ENCODE peak calls at places on chromosomes 5 and 9, in seven cellular contexts. One of them, this sample, is unnamed.

GRCh38 chr9:106772523-106773290 is 90.3 kb upstream of the ZNF462 start:
- DNase-seq in pons: no peak
- DNase-seq in activated T-cell treated with anti-CD3 and anti-CD28 coated beads, Interleukin-2, amount 50 U/mL, for 72 hours: no peak
- DNase-seq in lower lobe of right lung: no peak
- DNase-seq in GM12878: no peak
- DNase-seq in astrocyte: no peak
- DNase-seq in DMS153: no peak
- DNase-seq in this sample: no peak

GRCh38 chr9:127163409-127163808 is 41.0 kb upstream of the ANGPTL2 start:
- DNase-seq in pons: no peak
- DNase-seq in activated T-cell treated with anti-CD3 and anti-CD28 coated beads, Interleukin-2, amount 50 U/mL, for 72 hours: no peak
- DNase-seq in lower lobe of right lung: no peak
- DNase-seq in GM12878: peak
- DNase-seq in astrocyte: peak
- DNase-seq in DMS153: no peak
- DNase-seq in this sample: no peak

GRCh38 chr9:88782931-88783451 is 208.3 kb upstream of the S1PR3 start:
- DNase-seq in pons: no peak
- DNase-seq in activated T-cell treated with anti-CD3 and anti-CD28 coated beads, Interleukin-2, amount 50 U/mL, for 72 hours: no peak
- DNase-seq in lower lobe of right lung: no peak
- DNase-seq in GM12878: no peak
- DNase-seq in astrocyte: peak
- DNase-seq in DMS153: no peak
- DNase-seq in this sample: no peak

GRCh38 chr9:70412678-70413426 is 1.6 kb downstream of the KLF9 start:
- DNase-seq in pons: peak
- DNase-seq in activated T-cell treated with anti-CD3 and anti-CD28 coated beads, Interleukin-2, amount 50 U/mL, for 72 hours: peak
- DNase-seq in lower lobe of right lung: peak
- DNase-seq in GM12878: no peak
- DNase-seq in astrocyte: peak
- DNase-seq in DMS153: peak
- DNase-seq in this sample: peak

GRCh38 chr9:77422969-77423368 is 225.2 kb downstream of the GNA14 start:
- DNase-seq in pons: no peak
- DNase-seq in activated T-cell treated with anti-CD3 and anti-CD28 coated beads, Interleukin-2, amount 50 U/mL, for 72 hours: no peak
- DNase-seq in lower lobe of right lung: no peak
- DNase-seq in GM12878: no peak
- DNase-seq in astrocyte: no peak
- DNase-seq in DMS153: no peak
- DNase-seq in this sample: no peak

GRCh38 chr5:138947780-138948179 is 72.6 kb upstream of the LRRTM2 start:
- DNase-seq in pons: no peak
- DNase-seq in activated T-cell treated with anti-CD3 and anti-CD28 coated beads, Interleukin-2, amount 50 U/mL, for 72 hours: no peak
- DNase-seq in lower lobe of right lung: no peak
- DNase-seq in GM12878: no peak
- DNase-seq in astrocyte: no peak
- DNase-seq in DMS153: no peak
- DNase-seq in this sample: no peak

GRCh38 chr5:44332360-44332971 is 56.8 kb downstream of the FGF10 start:
- DNase-seq in pons: peak
- DNase-seq in activated T-cell treated with anti-CD3 and anti-CD28 coated beads, Interleukin-2, amount 50 U/mL, for 72 hours: no peak
- DNase-seq in lower lobe of right lung: no peak
- DNase-seq in GM12878: no peak
- DNase-seq in astrocyte: no peak
- DNase-seq in DMS153: peak
- DNase-seq in this sample: no peak

GRCh38 chr9:135242406-135242805 is 154.9 kb downstream of the OLFM1 start:
- DNase-seq in pons: no peak
- DNase-seq in activated T-cell treated with anti-CD3 and anti-CD28 coated beads, Interleukin-2, amount 50 U/mL, for 72 hours: no peak
- DNase-seq in lower lobe of right lung: peak
- DNase-seq in GM12878: no peak
- DNase-seq in astrocyte: no peak
- DNase-seq in DMS153: no peak
- DNase-seq in this sample: no peak

GRCh38 chr5:10036136-10036535 is 213.6 kb downstream of the ATPSCKMT start:
- DNase-seq in pons: no peak
- DNase-seq in activated T-cell treated with anti-CD3 and anti-CD28 coated beads, Interleukin-2, amount 50 U/mL, for 72 hours: no peak
- DNase-seq in lower lobe of right lung: no peak
- DNase-seq in GM12878: no peak
- DNase-seq in astrocyte: peak
- DNase-seq in DMS153: no peak
- DNase-seq in this sample: no peak